ENCODE peak calls at places on chromosomes 12 and 14, in six cellular contexts. T, P, B, C, E and Y are unnamed samples. For H3K4me1, the result is how much of the 10 kb centered on the place peaks cover.

GRCh38 chr12:96233168-96233567 is 39.0 kb downstream of the ELK3 start:
- DNase-seq in T (no peak), P (no peak), B (no peak), C (peak), E (no peak), Y (no peak)

GRCh38 chr14:64569108-64570045 is 19.6 kb downstream of the PPP1R36 start:
- DNase-seq in T (peak), P (peak), B (no peak), C (peak), E (no peak), Y (peak)

GRCh38 chr14:69614592-69614991 is 3.2 kb downstream of the SUSD6 start:
- DNase-seq in T (no peak), P (no peak), B (no peak), C (peak), E (no peak), Y (no peak)

GRCh38 chr14:93430319-93430801 is 379 bp upstream of the UNC79 start:
- DNase-seq in T (no peak), P (no peak), B (peak), C (no peak), E (no peak), Y (no peak)

GRCh38 chr14:30349515-30349914 is 209.4 kb upstream of the G2E3 start:
- DNase-seq in T (no peak), P (no peak), B (peak), C (no peak), E (no peak), Y (no peak)

GRCh38 chr12:98440165-98440581 is 75.2 kb upstream of the TMPO start:
- DNase-seq in T (peak), P (peak), B (no peak), C (peak), E (no peak), Y (peak)

GRCh38 chr14:48943913-48944312 is 642.3 kb downstream of the RPS29 start:
- DNase-seq in T (no peak), P (no peak), B (no peak), C (no peak), E (no peak), Y (no peak)

GRCh38 chr12:117485984-117486839 is 124.8 kb upstream of the NOS1 start:
- DNase-seq in T (no peak), P (peak), B (no peak), C (no peak), E (no peak), Y (no peak)

GRCh38 chr12:127562781-127563180 is 704.2 kb upstream of the TMEM132C start:
- DNase-seq in T (no peak), P (no peak), B (no peak), C (no peak), E (no peak), Y (no peak)

GRCh38 chr12:79547044-79547734 is 143.6 kb downstream of the PAWR start:
- DNase-seq in T (peak), P (peak), B (peak), C (peak), E (peak), Y (no peak)

GRCh38 chr14:105883066-105884005 is 357.0 kb downstream of the TMEM121 start:
- DNase-seq in T (no peak), P (no peak), B (no peak), C (no peak), E (no peak), Y (no peak)

GRCh38 chr12:116074686-116075085 is 202.8 kb downstream of the MED13L start:
- DNase-seq in T (no peak), P (no peak), B (no peak), C (no peak), E (no peak), Y (no peak)

GRCh38 chr12:109722753-109723109 is 9.1 kb downstream of the FAM222A start:
- DNase-seq in T (no peak), P (no peak), B (no peak), C (no peak), E (no peak), Y (no peak)

GRCh38 chr12:9149372-9149771 is 33.7 kb upstream of the A2M start:
- DNase-seq in T (no peak), P (no peak), B (no peak), C (no peak), E (no peak), Y (no peak)

GRCh38 chr14:64465856-64466554 is 706 bp downstream of the AKAP5 start:
- DNase-seq in T (no peak), P (peak), B (peak), C (no peak), E (no peak), Y (no peak)

GRCh38 chr14:71228711-71229110 is 321.5 kb downstream of the PCNX1 start:
- DNase-seq in T (peak), P (no peak), B (no peak), C (no peak), E (no peak), Y (no peak)

GRCh38 chr14:91835920-91836843 is 31.2 kb downstream of the TC2N start:
- DNase-seq in T (peak), P (peak), B (peak), C (peak), E (peak), Y (no peak)

GRCh38 chr12:90770861-90771260 is 184.1 kb downstream of the CCER1 start:
- DNase-seq in T (no peak), P (peak), B (no peak), C (no peak), E (no peak), Y (no peak)

GRCh38 chr14:51701956-51702355 is 50.2 kb downstream of the FRMD6 start:
- DNase-seq in T (no peak), P (no peak), B (no peak), C (no peak), E (no peak), Y (no peak)

GRCh38 chr12:14853966-14854365 is 10.6 kb upstream of the ART4 start:
- DNase-seq in T (no peak), P (no peak), B (no peak), C (no peak), E (no peak), Y (no peak)

GRCh38 chr12:52233462-52234141 is 559 bp downstream of the KRT7 start:
- DNase-seq in T (no peak), P (peak), B (no peak), C (no peak), E (no peak), Y (no peak)

GRCh38 chr12:79650440-79650839 is 40.3 kb downstream of the PAWR start:
- DNase-seq in T (no peak), P (no peak), B (no peak), C (no peak), E (no peak), Y (no peak)

GRCh38 chr14:50530358-50530757 is 2.0 kb downstream of the MAP4K5 start:
- DNase-seq in T (peak), P (peak), B (no peak), C (no peak), E (no peak), Y (no peak)

GRCh38 chr12:59268295-59268809 is 327.5 kb upstream of the SLC16A7 start:
- DNase-seq in T (no peak), P (no peak), B (no peak), C (no peak), E (no peak), Y (no peak)

GRCh38 chr14:28055008-28055407 is 711.6 kb upstream of the FOXG1 start:
- DNase-seq in T (no peak), P (peak), B (no peak), C (no peak), E (no peak), Y (no peak)

GRCh38 chr12:95956557-95957145 is 13.5 kb downstream of the AMDHD1 start:
- DNase-seq in T (no peak), P (no peak), B (no peak), C (no peak), E (no peak), Y (no peak)

GRCh38 chr12:45208604-45209487 is 7.0 kb upstream of the ANO6 start:
- DNase-seq in T (peak), P (peak), B (no peak), C (no peak), E (no peak), Y (no peak)

GRCh38 chr12:91272456-91273063 is 89.9 kb upstream of the DCN start:
- DNase-seq in T (no peak), P (no peak), B (no peak), C (no peak), E (no peak), Y (no peak)

GRCh38 chr12:70005864-70006618 is 181.0 kb downstream of the MYRFL start:
- DNase-seq in T (no peak), P (no peak), B (no peak), C (no peak), E (no peak), Y (no peak)

GRCh38 chr12:69999561-69999960 is 174.5 kb downstream of the MYRFL start:
- DNase-seq in T (no peak), P (no peak), B (no peak), C (no peak), E (no peak), Y (no peak)

GRCh38 chr12:70002097-70002911 is 177.3 kb downstream of the MYRFL start:
- DNase-seq in T (no peak), P (no peak), B (no peak), C (no peak), E (no peak), Y (no peak)

GRCh38 chr12:70006619-70006973 is 181.6 kb downstream of the MYRFL start:
- DNase-seq in T (no peak), P (no peak), B (no peak), C (no peak), E (no peak), Y (no peak)

DNA sequence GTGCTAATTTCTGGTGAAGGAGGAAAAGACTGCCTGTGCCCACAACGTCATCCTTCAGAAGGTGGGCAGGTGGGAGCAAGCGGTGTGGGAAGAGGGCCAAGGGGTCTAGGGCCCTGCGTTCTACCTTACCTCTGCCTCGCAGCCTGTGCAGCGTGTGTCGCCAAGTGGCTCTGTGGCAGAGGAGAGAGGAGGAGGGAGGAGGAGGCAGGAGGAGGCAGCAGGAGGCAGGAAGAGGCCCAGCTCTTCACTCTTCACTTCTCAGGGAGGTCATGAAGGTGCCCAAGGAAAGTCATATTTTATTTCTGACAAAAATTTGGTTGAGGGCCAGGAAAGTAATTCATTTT is 177.9 kb downstream of the MYRFL start:
- DNase-seq in T (no peak), P (no peak), B (no peak), C (no peak), E (no peak), Y (no peak)
- H3K27ac ChIP-seq in T (no peak), P (no peak), B (no peak), C (no peak), E (no peak), Y (peak)

DNA sequence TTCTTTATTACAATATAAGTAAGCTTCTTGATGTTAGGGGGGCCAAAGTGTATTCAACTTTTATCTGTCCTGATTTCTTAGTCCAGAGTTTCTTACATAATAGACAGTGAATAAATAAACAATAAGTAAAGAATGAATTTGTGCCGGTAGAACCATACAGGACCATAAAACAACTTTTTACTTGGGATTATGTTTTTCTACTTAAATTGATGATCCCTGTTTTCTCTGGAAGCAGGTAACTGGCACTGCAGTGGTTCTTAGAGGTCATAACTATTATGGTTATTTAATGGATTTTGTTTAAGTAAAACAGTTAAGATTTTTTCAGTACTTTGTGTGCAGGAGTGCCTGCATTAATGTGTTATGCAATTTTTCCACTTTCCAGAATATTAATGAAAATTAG is 10.5 kb downstream of the CAND1 start:
- DNase-seq in T (no peak), P (no peak), B (no peak), C (no peak), E (no peak), Y (no peak)
- H3K4me1 ChIP-seq in T (under half), P (under half), B (under half), C (under half), E (under half), Y (under half)

GRCh38 chr14:57889245-57889644 is 23.4 kb upstream of the SLC35F4 start:
- DNase-seq in T (peak), P (peak), B (no peak), C (peak), E (peak), Y (peak)
- H3K27ac ChIP-seq in T (no peak), P (no peak), B (no peak), C (no peak), E (no peak), Y (no peak)

GRCh38 chr12:108701779-108702435 is 29.4 kb downstream of the CORO1C start:
- DNase-seq in T (peak), P (no peak), B (peak), C (no peak), E (no peak), Y (no peak)
- H3K4me1 ChIP-seq in T (under half), P (under half), B (under half), C (under half), E (under half), Y (under half)

DNA sequence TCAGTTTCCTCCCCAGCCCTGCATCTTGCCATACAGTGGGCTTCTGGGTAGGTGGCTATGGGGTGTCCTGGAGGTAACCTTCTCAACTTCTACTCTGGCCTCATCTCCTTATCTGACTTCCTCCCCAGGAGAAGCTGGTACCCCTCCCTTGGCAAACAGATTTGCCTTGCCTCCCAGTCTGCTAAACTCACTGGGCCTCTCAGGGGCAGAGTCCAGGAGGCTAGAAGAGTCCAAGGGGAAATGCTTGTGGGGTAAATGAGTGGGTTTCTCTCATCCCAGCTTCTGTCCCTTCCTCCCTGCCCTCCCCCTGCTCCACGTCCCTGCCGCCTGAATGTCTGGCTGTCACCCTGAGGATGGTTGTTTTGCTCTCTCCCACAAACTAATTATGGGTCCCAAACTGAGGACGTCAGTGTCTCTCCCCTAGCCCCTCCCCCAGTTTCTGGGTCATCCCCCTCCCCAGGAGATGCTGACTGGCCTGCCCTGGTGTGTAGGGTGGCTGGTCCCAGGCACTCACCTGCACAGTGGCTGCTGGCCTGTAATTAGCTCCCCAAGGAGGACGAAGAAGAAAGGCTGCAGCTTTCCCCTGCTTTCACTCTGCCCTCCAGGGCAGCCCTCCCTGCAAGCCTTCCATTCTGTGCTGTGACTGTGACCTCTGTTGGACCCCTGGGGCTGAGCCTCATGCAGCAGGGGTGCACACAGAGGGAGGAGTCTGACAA is at the start of gene LRP1-AS:
- DNase-seq in T (no peak), P (no peak), B (no peak), C (no peak), E (no peak), Y (no peak)
- H3K27ac ChIP-seq in T (no peak), P (no peak), B (peak), C (peak), E (peak), Y (peak)

GRCh38 chr12:53744730-53745129 is 7.0 kb downstream of the CISTR start:
- DNase-seq in T (no peak), P (no peak), B (no peak), C (no peak), E (no peak), Y (no peak)
- H3K4me1 ChIP-seq in T (under half), P (under half), B (under half), C (under half), E (under half), Y (under half)

GRCh38 chr12:3896851-3897351 is 23.7 kb upstream of the PARP11 start:
- DNase-seq in T (peak), P (no peak), B (no peak), C (no peak), E (no peak), Y (no peak)

GRCh38 chr12:3898751-3899150 is 25.6 kb upstream of the PARP11 start:
- DNase-seq in T (no peak), P (no peak), B (no peak), C (no peak), E (no peak), Y (no peak)

GRCh38 chr12:3901116-3901515 is 27.9 kb upstream of the PARP11 start:
- DNase-seq in T (no peak), P (no peak), B (no peak), C (no peak), E (no peak), Y (no peak)

GRCh38 chr12:3892631-3893030 is 19.4 kb upstream of the PARP11 start:
- DNase-seq in T (no peak), P (no peak), B (no peak), C (no peak), E (no peak), Y (no peak)

DNA sequence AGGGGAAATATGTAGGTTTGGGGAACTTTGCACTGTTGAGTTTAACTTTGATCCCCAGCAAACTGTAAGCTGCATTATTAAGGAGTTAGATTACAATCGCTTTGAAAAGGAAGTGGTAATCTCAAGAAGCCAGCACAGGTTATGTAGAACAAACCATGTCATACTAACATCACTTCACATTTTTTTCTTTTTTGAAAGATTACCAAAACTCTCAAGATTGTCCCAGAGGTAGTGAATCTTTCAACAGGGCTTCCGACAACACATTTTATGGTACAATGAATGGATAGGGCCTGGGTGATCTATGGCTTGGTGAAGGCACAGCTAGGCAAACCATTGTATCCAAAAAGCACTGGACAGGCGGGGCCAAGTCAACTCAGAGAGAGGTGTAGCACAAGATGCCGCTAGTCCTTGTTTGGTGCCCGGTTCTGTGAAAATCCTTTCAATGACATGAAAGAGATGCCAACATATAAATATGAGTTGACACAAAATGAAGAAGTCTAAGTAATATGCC is 24.3 kb upstream of the PARP11 start:
- DNase-seq in T (no peak), P (no peak), B (no peak), C (no peak), E (no peak), Y (no peak)
- H3K27ac ChIP-seq in T (no peak), P (no peak), B (no peak), C (no peak), E (no peak), Y (peak)

GRCh38 chr14:95467657-95468056 is 48.8 kb downstream of the SYNE3 start:
- DNase-seq in T (no peak), P (no peak), B (no peak), C (no peak), E (no peak), Y (no peak)
- H3K4me1 ChIP-seq in T (under half), P (under half), B (under half), C (under half), E (under half), Y (under half)

DNA sequence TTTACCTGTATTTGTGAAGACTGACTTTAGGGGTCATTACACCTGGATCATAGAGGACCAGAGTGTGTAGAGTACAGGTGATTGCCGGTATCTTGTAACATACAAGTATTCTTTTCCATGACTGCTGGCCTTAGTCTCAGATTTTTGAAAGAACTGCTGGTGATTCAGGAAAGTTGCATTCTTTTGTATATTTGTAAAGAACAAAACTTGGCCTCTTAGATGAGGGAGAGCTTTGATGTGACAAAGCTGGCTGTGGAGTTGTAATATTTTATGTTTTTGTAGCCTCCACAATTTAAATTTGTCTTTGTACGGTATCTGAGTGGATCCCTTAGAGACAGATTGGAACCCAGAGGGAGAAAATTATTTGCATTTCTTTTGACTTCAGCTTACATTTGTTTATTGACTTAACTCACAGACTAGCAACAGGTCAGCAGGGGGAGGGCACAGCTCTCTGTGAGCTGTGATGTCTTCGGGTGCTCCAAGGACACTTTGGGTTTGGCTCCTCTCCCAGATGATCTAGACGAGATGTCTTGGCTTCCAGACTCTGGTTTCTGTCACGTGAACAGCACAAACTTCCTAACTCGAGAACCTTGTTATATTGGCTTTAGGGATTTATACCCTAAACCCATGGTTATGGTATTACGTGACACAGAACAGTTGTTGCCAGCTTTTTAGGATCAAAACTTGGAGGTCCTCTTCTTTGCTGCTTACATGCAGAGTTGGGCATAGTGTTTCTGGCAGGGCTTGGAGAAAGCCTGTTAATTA is 65.9 kb downstream of the DAAM1 start:
- DNase-seq in T (peak), P (peak), B (no peak), C (peak), E (peak), Y (no peak)
- H3K27ac ChIP-seq in T (peak), P (no peak), B (peak), C (peak), E (peak), Y (peak)